ENCODE peak calls at places on chromosomes 4 and X, in ten cellular contexts. N, U, E, Z, D, J, L, B, H and Q are unnamed samples.

GRCh38 chrX:102113367-102113766 is 12.1 kb upstream of the TCEAL2 start:
- DNase-seq in E (no peak), U (no peak), N (no peak), H (no peak), B (no peak), J (no peak), Z (no peak), D (no peak), L (no peak), Q (no peak)

GRCh38 chr4:39286263-39286662 is 79.9 kb downstream of the RFC1 start:
- DNase-seq in Z (no peak), U (no peak), N (no peak), B (no peak), L (no peak), J (no peak), D (no peak), H (no peak), E (no peak), Q (no peak)

GRCh38 chr4:113732923-113733527 is 28.5 kb downstream of the CAMK2D start:
- DNase-seq in D (no peak), Z (no peak), L (no peak), B (no peak), H (no peak), N (no peak), J (no peak), U (no peak), E (no peak), Q (no peak)

GRCh38 chrX:24485976-24486680 is 21.0 kb downstream of the PDK3 start:
- DNase-seq in B (no peak), U (no peak), D (no peak), L (no peak), E (no peak), N (no peak), H (no peak), J (no peak), Z (no peak), Q (no peak)

GRCh38 chrX:105136786-105137185 is 83.7 kb downstream of the TEX13A start:
- DNase-seq in N (no peak), L (no peak), B (no peak), D (no peak), Z (no peak), U (no peak), H (no peak), E (no peak), J (no peak), Q (no peak)

GRCh38 chrX:40016702-40017101 is 81.1 kb downstream of the BCOR start:
- DNase-seq in H (no peak), L (no peak), U (no peak), N (no peak), B (no peak), J (no peak), E (no peak), Z (no peak), D (no peak), Q (no peak)

GRCh38 chrX:36431819-36432218 is 512.3 kb downstream of the CFAP47 start:
- DNase-seq in N (no peak), H (no peak), E (no peak), J (no peak), B (no peak), D (no peak), Z (no peak), U (no peak), L (no peak), Q (no peak)

GRCh38 chrX:23383411-23383810 is 48.8 kb downstream of the PTCHD1 start:
- DNase-seq in J (peak), H (no peak), Z (no peak), L (no peak), B (no peak), E (no peak), N (no peak), D (no peak), U (no peak), Q (no peak)

GRCh38 chr4:174023641-174024040 is 259.8 kb downstream of the FBXO8 start:
- DNase-seq in D (no peak), Z (no peak), H (no peak), J (peak), N (no peak), L (no peak), U (no peak), E (no peak), B (no peak), Q (no peak)